ENCODE peak calls at places on chromosomes 13 and 19, in five cellular contexts. W is HCT116, T is endothelial cell of umbilical vein, H is GM12878, V is K562. X is an unnamed sample.
A peak's percentile ranks its signal among the peaks of the same experiment; 100 is the strongest.

GRCh38 chr19:39165857-39166256 is 30.9 kb upstream of the NCCRP1 start:
- DNase-seq in T (no peak), V (no peak), H (no peak), W (no peak), X (no peak)

GRCh38 chr13:102724923-102725322 is 30.1 kb upstream of the METTL21C start:
- DNase-seq in V (no peak), H (no peak), T (peak; percentile 76), W (no peak), X (no peak)

GRCh38 chr13:100789968-100790367 is 115.4 kb upstream of the TMTC4 start:
- DNase-seq in H (no peak), T (no peak), V (no peak), W (no peak), X (no peak)

GRCh38 chr13:100559886-100560285 is 28.7 kb downstream of the GGACT start:
- DNase-seq in W (no peak), H (no peak), T (no peak), V (no peak), X (no peak)

GRCh38 chr13:58583961-58584360 is 952.4 kb downstream of the PCDH17 start:
- DNase-seq in T (no peak), V (no peak), H (no peak), W (no peak), X (no peak)

GRCh38 chr13:20161275-20161950 is 561 bp upstream of the GJA3 start:
- DNase-seq in H (no peak), V (no peak), W (no peak), T (no peak), X (no peak)

GRCh38 chr19:53771133-53771532 is 53.0 kb downstream of the NLRP12 start:
- DNase-seq in V (no peak), T (no peak), H (no peak), W (no peak), X (no peak)

GRCh38 chr19:54287456-54287855 is 6.5 kb upstream of the LILRB2 start:
- DNase-seq in T (no peak), H (no peak), W (no peak), V (no peak), X (no peak)

GRCh38 chr19:3387645-3388589 is 21.5 kb downstream of the NFIC start:
- DNase-seq in T (peak; percentile 68), H (no peak), V (no peak), W (no peak), X (no peak)

GRCh38 chr19:3175761-3176714 is 2.5 kb upstream of the S1PR4 start:
- DNase-seq in H (peak; percentile 57), W (peak; percentile 65), T (no peak), V (no peak), X (no peak)

GRCh38 chr13:80235559-80236296 is 105.2 kb downstream of the SPRY2 start:
- DNase-seq in W (no peak), V (no peak), T (peak; percentile 86), H (no peak), X (no peak)

GRCh38 chr19:41916033-41916424 is 12.2 kb downstream of the ERFL start:
- DNase-seq in V (no peak), T (no peak), W (no peak), H (no peak), X (no peak)
- TF ChIP-seq EZH2 in V (no peak), T (no peak), W (no peak), H (no peak), X (no peak)

DNA sequence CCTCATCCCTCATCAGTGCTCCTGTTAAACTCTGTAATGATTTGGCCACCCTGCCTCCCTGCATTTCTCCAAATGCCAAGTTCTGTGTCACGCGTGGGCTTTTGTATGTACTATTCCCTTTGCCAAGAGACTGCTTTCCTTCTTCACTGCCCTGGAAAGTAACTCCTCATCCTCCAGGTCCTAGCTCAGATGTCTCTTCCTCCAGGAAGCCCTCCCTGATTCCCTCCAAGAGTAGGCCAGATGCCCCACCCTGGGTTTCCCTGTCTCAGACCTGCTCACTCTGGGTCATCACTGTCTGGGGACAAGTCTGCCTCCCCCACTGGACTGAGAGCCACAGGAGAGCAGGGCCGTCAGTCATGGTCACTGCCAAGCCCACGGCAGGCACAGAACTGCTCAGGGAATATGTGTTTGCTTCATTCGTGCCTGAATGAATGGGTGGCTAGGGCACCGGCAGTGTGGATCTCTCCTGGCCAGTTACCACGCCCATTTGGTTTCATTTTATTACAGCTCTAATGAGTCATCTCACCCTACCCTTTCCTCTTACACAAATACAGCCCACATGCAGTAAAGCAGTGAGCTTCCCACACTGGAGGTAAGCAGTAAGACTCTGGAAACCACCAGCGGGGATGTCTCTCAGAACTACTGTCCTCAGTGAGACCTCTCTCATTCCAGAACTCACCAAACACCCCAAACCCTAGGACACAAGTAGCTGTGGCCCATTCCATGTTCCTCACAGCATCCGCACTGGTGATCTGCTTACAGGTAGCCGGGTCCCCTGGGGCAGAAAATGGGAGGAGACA is 12.1 kb upstream of the GPR4 start:
- DNase-seq in H (peak; percentile 73), W (peak; percentile 84), T (peak; percentile 86), V (peak; percentile 24), X (no peak)
- TF ChIP-seq POLR2AphosphoS5 in H (peak; percentile 42), W (peak; percentile 87), T (peak; percentile 31), V (no peak), X (no peak)

DNA sequence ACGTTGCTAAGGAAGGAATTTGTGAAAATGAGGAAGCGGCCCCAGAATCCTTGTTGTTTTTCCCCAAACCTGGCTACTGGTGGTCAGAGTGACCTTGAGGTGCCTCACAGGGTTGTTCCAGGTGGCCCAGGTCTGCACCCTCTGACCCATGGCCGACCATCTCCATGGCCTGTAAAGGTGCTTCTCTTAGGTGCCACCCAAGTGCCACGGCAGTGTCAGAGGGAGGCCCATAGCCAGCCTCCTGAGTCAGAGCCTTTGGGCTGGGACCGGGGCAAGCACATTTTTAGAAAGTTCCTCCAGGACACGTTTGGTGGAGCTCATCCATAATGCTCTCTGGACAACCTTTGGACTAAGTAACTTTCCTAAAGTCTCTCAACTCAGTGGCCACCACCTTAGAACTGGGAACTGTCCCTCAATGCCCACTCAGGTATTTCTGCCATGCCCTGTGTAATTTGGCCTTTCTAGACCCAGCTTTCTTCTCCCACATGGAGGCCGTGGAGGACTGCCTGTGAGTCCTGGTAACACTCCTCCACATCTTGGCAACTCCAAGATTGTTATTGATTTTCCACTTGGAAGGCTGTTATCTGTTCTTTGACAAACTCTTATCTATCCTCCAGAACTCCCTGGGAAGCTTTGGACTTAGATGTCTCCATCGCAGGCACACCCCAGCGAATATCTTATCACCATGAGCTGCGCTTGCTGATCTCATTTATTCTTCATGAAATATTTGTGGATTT is 84.1 kb upstream of the IRS2 start:
- DNase-seq in W (no peak), V (no peak), H (no peak), T (no peak), X (no peak)
- H3K9ac ChIP-seq in W (no peak overlapping the region), V (no peak overlapping the region), H (no peak overlapping the region), T (no peak overlapping the region), X (no peak overlapping the region)

GRCh38 chr19:50667177-50667758 is 18.0 kb downstream of the C19orf81 start:
- DNase-seq in V (no peak), H (no peak), W (no peak), T (no peak), X (no peak)
- TF ChIP-seq EZH2 in V (no peak), H (no peak), W (no peak), T (peak; percentile 97), X (peak; percentile 41)

DNA sequence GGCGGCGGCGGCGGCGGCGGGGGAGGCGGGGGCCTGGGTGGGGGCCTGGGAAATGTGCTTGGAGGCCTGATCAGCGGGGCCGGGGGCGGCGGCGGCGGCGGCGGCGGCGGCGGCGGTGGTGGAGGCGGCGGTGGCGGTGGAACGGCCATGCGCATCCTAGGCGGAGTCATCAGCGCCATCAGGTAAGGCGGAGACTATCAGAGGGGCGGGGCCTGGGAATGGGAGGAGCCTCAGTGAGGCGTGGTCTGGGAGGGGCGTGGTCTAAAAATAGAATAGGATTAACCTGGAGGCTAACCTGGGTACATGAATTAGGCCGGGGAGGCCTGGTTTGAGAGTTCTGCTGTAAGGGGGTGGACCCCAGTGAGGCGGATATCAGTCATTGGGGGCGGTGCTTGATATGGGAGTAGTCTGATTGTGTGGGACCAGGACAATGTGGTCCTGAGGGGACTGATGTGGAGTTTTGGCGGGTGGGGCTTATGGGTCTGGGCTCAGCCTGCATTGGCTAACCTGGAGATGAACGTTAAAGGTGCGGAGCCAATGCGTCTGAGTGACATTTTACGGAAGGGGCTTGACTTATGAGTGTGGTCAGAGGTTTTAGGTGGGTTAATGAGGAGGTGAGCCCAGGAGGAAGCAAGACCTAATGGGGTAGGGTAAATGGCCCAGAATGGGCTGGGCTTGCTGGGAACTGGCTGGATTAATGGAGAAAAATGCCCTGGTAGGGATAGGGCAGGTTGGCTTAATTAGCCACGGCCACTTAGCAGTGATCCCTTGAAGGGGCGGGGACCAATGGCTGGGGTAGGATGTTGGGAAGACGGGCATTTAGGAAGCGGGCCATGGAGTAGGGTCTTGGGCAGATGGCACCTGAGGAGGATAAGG is 1.4 kb downstream of the CAPNS1 start:
- DNase-seq in T (peak; percentile 86), H (peak; percentile 53), V (peak; percentile 89), W (peak; percentile 83), X (no peak)
- TF ChIP-seq POLR2AphosphoS5 in T (no peak), H (no peak), V (no peak), W (peak; percentile 29), X (no peak)

GRCh38 chr19:12325690-12326089 is 7.7 kb downstream of the ZNF563 start:
- DNase-seq in V (no peak), T (no peak), H (no peak), W (no peak), X (no peak)

GRCh38 chr19:12331211-12331941 is 2.1 kb downstream of the ZNF563 start:
- DNase-seq in H (peak; percentile 82), V (no peak), T (no peak), W (no peak), X (no peak)

GRCh38 chr19:12333162-12334159 is at the start of gene ZNF563:
- DNase-seq in H (peak; percentile 93), T (peak; percentile 86), W (no peak), V (peak; percentile 77), X (no peak)

DNA sequence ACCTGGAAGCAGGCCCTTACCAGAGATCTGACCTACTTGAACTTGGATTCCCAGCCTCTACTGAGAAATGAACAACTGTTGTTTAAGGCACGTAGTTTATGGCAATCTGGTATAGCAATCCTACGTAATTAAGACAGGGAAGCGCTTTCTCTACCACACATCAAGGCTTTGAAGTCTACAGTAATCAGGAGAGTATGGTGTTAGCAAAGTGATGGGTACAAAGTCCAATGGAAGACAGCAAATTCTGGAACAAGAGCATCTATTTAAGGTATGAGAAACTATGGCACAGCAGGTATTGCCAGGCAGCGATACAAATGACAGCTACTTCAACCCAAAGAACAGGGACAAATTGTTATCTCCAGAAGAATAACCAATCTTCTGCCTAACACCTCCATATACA is 3.1 kb downstream of the ZNF563 start:
- DNase-seq in V (no peak), H (no peak), W (no peak), T (no peak), X (no peak)
- H3K9ac ChIP-seq in V (no peak overlapping the region), H (no peak overlapping the region), W (no peak overlapping the region), T (no peak overlapping the region), X (no peak overlapping the region)